ENCODE peak calls at places on chromosomes 2 and 18, in five cellular contexts. P is K562, G is SK-N-SH, B is HCT116, K is HepG2. O is an unnamed sample.

GRCh38 chr2:29697181-29697580 is 224.2 kb downstream of the ALK start:
- DNase-seq in K (no peak), P (no peak), G (no peak), B (no peak), O (no peak)

GRCh38 chr2:43105586-43106562 is 120.5 kb downstream of the ZFP36L2 start:
- DNase-seq in K (peak), G (peak), P (peak), B (peak), O (no peak)

GRCh38 chr2:76808776-76809175 is 713.4 kb downstream of the LRRTM4 start:
- DNase-seq in G (peak), B (no peak), K (no peak), P (no peak), O (no peak)

GRCh38 chr2:109199790-109200189 is 70.8 kb downstream of the SH3RF3 start:
- DNase-seq in B (no peak), K (no peak), P (no peak), G (no peak), O (no peak)

GRCh38 chr2:27126252-27126710 is 2.7 kb downstream of the ABHD1 start:
- DNase-seq in K (peak), G (no peak), B (no peak), P (no peak), O (no peak)

GRCh38 chr2:46226620-46227019 is 70.6 kb upstream of the EPAS1 start:
- DNase-seq in G (no peak), P (no peak), B (no peak), K (no peak), O (no peak)

GRCh38 chr2:47006374-47007220 is 91.0 kb upstream of the MCFD2 start:
- DNase-seq in K (no peak), B (no peak), G (no peak), P (no peak), O (no peak)

GRCh38 chr2:106642679-106643078 is 155.5 kb downstream of the CD8B2 start:
- DNase-seq in P (no peak), B (no peak), G (no peak), K (no peak), O (no peak)

GRCh38 chr2:193463016-193463415 is 1268.3 kb upstream of the TMEFF2 start:
- DNase-seq in P (no peak), K (no peak), G (no peak), B (no peak), O (no peak)

GRCh38 chr2:15989559-15989958 is 49.2 kb downstream of the MYCN start:
- DNase-seq in K (no peak), B (no peak), P (no peak), G (no peak), O (no peak)

GRCh38 chr18:23617412-23618009 is 31.2 kb upstream of the NPC1 start:
- DNase-seq in P (no peak), G (no peak), B (no peak), K (no peak), O (no peak)

GRCh38 chr2:15911686-15912085 is 28.7 kb upstream of the MYCN start:
- DNase-seq in P (no peak), G (no peak), B (no peak), K (no peak), O (no peak)

GRCh38 chr2:49289711-49290110 is 135.4 kb upstream of the FSHR start:
- DNase-seq in B (no peak), K (no peak), G (no peak), P (no peak), O (no peak)

GRCh38 chr2:181777654-181778053 is 97.3 kb upstream of the NEUROD1 start:
- DNase-seq in B (no peak), K (no peak), P (no peak), G (no peak), O (no peak)

GRCh38 chr2:176121377-176122111 is 975 bp upstream of the HOXD9 start:
- DNase-seq in K (no peak), P (no peak), B (no peak), G (peak), O (no peak)

GRCh38 chr18:4077204-4077603 is 377.9 kb downstream of the DLGAP1 start:
- DNase-seq in G (no peak), B (no peak), K (no peak), P (no peak), O (no peak)

GRCh38 chr2:75606851-75607798 is 39.5 kb upstream of the MRPL19 start:
- DNase-seq in P (no peak), K (no peak), B (no peak), G (no peak), O (no peak)

GRCh38 chr2:241126201-241126611 is 23.1 kb downstream of the PASK start:
- DNase-seq in P (no peak), G (no peak), B (no peak), K (no peak), O (no peak)

GRCh38 chr2:127143851-127144782 is 37.2 kb upstream of the BIN1 start:
- DNase-seq in K (no peak), B (peak), G (no peak), P (no peak), O (no peak)

GRCh38 chr18:59024829-59025228 is 114.9 kb upstream of the SEC11C start:
- DNase-seq in G (no peak), K (no peak), P (no peak), B (no peak), O (no peak)

GRCh38 chr2:105538840-105539239 is 140.0 kb upstream of the FHL2 start:
- DNase-seq in B (no peak), K (no peak), P (no peak), G (no peak), O (no peak)

GRCh38 chr2:64888591-64889309 is 100.4 kb upstream of the SLC1A4 start:
- DNase-seq in G (no peak), K (peak), B (peak), P (peak), O (no peak)

GRCh38 chr2:41337956-41338355 is 709.9 kb upstream of the PKDCC start:
- DNase-seq in G (no peak), P (no peak), K (no peak), B (no peak), O (no peak)

GRCh38 chr18:59820663-59821062 is 79.1 kb upstream of the PMAIP1 start:
- DNase-seq in P (no peak), G (no peak), B (no peak), K (no peak), O (no peak)

GRCh38 chr2:237955640-237956401 is 11.0 kb upstream of the UBE2F start:
- DNase-seq in B (no peak), G (peak), P (no peak), K (no peak), O (no peak)

GRCh38 chr2:150135223-150135883 is 352.1 kb downstream of the RND3 start:
- DNase-seq in K (peak), P (no peak), G (no peak), B (no peak), O (no peak)

GRCh38 chr18:79394438-79395307 is 1.1 kb upstream of the NFATC1 start:
- DNase-seq in G (no peak), B (no peak), P (peak), K (no peak), O (no peak)

GRCh38 chr2:11692966-11693521 is 23.0 kb upstream of the NTSR2 start:
- DNase-seq in K (peak), G (peak), B (peak), P (peak), O (no peak)

GRCh38 chr2:5365871-5366461 is 326.2 kb upstream of the SOX11 start:
- DNase-seq in P (peak), G (peak), B (no peak), K (peak), O (peak)

GRCh38 chr2:62201307-62201706 is 5.4 kb downstream of the B3GNT2 start:
- DNase-seq in G (no peak), K (no peak), B (no peak), P (no peak), O (no peak)

GRCh38 chr2:164771897-164772296 is 69.7 kb downstream of the COBLL1 start:
- DNase-seq in P (no peak), G (no peak), B (no peak), K (no peak), O (no peak)

GRCh38 chr2:114122861-114123391 is 233.0 kb downstream of the ACTR3 start:
- DNase-seq in B (no peak), P (peak), G (no peak), K (no peak), O (no peak)

GRCh38 chr2:120474486-120474885 is 128.6 kb downstream of the INHBB start:
- DNase-seq in G (no peak), P (no peak), K (no peak), B (no peak), O (no peak)

GRCh38 chr18:79245517-79246001 is 150.2 kb upstream of the NFATC1 start:
- DNase-seq in P (no peak), K (no peak), B (peak), G (no peak), O (peak)

GRCh38 chr2:229566380-229566779 is 148.0 kb downstream of the DNER start:
- DNase-seq in P (no peak), G (no peak), B (no peak), K (no peak), O (no peak)

GRCh38 chr18:76265375-76266225 is 229.4 kb downstream of the ZNF516 start:
- DNase-seq in G (no peak), P (no peak), B (no peak), K (no peak), O (no peak)

GRCh38 chr2:177334940-177335543 is 57.5 kb upstream of the AGPS start:
- DNase-seq in G (peak), P (peak), B (peak), K (peak), O (no peak)

GRCh38 chr2:216594081-216594480 is 39.1 kb upstream of the IGFBP2 start:
- DNase-seq in P (no peak), G (no peak), B (no peak), K (no peak), O (no peak)
- TF ChIP-seq SIN3A in P (no peak), G (no peak), B (no peak), K (no peak), O (no peak)

GRCh38 chr2:162006326-162006725 is 67.7 kb downstream of the DPP4 start:
- DNase-seq in B (no peak), P (no peak), K (no peak), G (no peak), O (no peak)
- TF ChIP-seq SIN3A in B (no peak), P (no peak), K (no peak), G (no peak), O (no peak)

DNA sequence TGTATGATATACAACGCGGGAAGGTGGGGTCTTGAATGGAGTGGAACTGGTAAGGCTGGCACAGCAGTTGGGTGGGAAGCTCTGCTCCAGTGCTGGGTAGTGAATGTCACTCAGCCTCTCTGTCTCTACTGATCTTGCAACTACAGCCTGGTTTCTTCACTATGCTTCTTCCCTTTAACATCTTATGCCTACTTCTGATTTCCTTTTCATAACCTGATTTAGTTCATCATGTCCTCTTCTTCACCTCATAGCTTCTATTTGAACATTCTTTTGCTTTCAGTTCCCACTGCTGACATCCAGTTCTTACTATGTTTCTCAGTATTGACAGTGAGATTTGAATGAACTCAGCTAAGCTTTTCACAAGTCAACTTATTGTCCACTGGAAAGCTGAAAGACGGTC is 286.2 kb downstream of the ARL6IP6 start:
- DNase-seq in B (no peak), P (no peak), G (no peak), K (no peak), O (no peak)
- TF ChIP-seq SIN3A in B (no peak), P (no peak), G (no peak), K (no peak), O (no peak)

GRCh38 chr2:227462972-227463931 is 8.7 kb upstream of the AGFG1 start:
- DNase-seq in K (no peak), G (no peak), P (no peak), B (no peak), O (no peak)

GRCh38 chr2:227461878-227462462 is 10.0 kb upstream of the AGFG1 start:
- DNase-seq in P (no peak), G (no peak), K (no peak), B (no peak), O (no peak)

GRCh38 chr2:227460833-227461232 is 11.1 kb upstream of the AGFG1 start:
- DNase-seq in K (no peak), G (no peak), B (no peak), P (no peak), O (no peak)

GRCh38 chr2:227464356-227464755 is 7.6 kb upstream of the AGFG1 start:
- DNase-seq in B (no peak), P (no peak), K (no peak), G (no peak), O (no peak)

GRCh38 chr2:227462463-227462951 is 9.4 kb upstream of the AGFG1 start:
- DNase-seq in K (no peak), B (no peak), P (no peak), G (no peak), O (no peak)
- TF ChIP-seq SIN3A in K (no peak), B (no peak), P (no peak), G (no peak), O (no peak)